ENCODE peak calls at places on chromosomes 3 and 15, in four cellular contexts. B is B cell, M is H4, W is NCI-H345. Y is an unnamed sample.

GRCh38 chr3:65979731-65980130 is 59.0 kb downstream of the MAGI1 start:
- DNase-seq in B (no peak), W (no peak), M (no peak), Y (no peak)

GRCh38 chr3:114290911-114291901 is 2.6 kb upstream of the TIGIT start:
- DNase-seq in M (peak; percentile 67), W (peak; percentile 3), B (peak; percentile 77), Y (peak; percentile 63)

GRCh38 chr3:189824629-189825312 is 193.6 kb downstream of the TP63 start:
- DNase-seq in B (no peak), W (no peak), M (peak; percentile 76), Y (no peak)

GRCh38 chr3:129602309-129602708 is 4.2 kb downstream of the PLXND1 start:
- DNase-seq in B (no peak), W (no peak), M (no peak), Y (no peak)

GRCh38 chr15:98853593-98854420 is 153.8 kb downstream of the PGPEP1L start:
- DNase-seq in W (no peak), B (no peak), M (no peak), Y (no peak)

GRCh38 chr3:49500408-49501257 is 30.6 kb downstream of the DAG1 start:
- DNase-seq in B (no peak), W (no peak), M (peak; percentile 87), Y (no peak)

GRCh38 chr3:71725279-71725991 is at the start of gene EIF4E3:
- DNase-seq in B (peak; percentile 92), M (no peak), W (peak; percentile 27), Y (peak; percentile 58)

GRCh38 chr3:182349051-182349450 is 444.3 kb upstream of the ATP11B start:
- DNase-seq in W (no peak), B (no peak), M (no peak), Y (no peak)